ENCODE peak calls at places on chromosomes 12 and 14, in six cellular contexts. One of them, this sample, is unnamed.

GRCh38 chr12:3273409-3273853 is 196.3 kb downstream of the TSPAN9 start:
- DNase-seq in H1: no peak
- DNase-seq in K562: no peak
- DNase-seq in SK-N-SH: no peak
- DNase-seq in HepG2: no peak
- DNase-seq in GM12878: no peak
- DNase-seq in this sample: no peak

GRCh38 chr12:6684609-6685008 is 4.6 kb downstream of the ZNF384 start:
- DNase-seq in H1: peak
- DNase-seq in K562: peak
- DNase-seq in SK-N-SH: peak
- DNase-seq in HepG2: peak
- DNase-seq in GM12878: no peak
- DNase-seq in this sample: peak

GRCh38 chr14:92555440-92556111 is 42.0 kb downstream of the RIN3 start:
- DNase-seq in H1: no peak
- DNase-seq in K562: no peak
- DNase-seq in SK-N-SH: no peak
- DNase-seq in HepG2: no peak
- DNase-seq in GM12878: no peak
- DNase-seq in this sample: peak

GRCh38 chr14:31761325-31761724 is 200.1 kb downstream of the NUBPL start:
- DNase-seq in H1: no peak
- DNase-seq in K562: no peak
- DNase-seq in SK-N-SH: no peak
- DNase-seq in HepG2: no peak
- DNase-seq in GM12878: no peak
- DNase-seq in this sample: no peak

GRCh38 chr12:14827043-14827442 is 13.1 kb upstream of the SMCO3 start:
- DNase-seq in H1: no peak
- DNase-seq in K562: no peak
- DNase-seq in SK-N-SH: no peak
- DNase-seq in HepG2: no peak
- DNase-seq in GM12878: no peak
- DNase-seq in this sample: no peak

GRCh38 chr12:88334271-88334670 is 192.2 kb downstream of the TMTC3 start:
- DNase-seq in H1: no peak
- DNase-seq in K562: no peak
- DNase-seq in SK-N-SH: no peak
- DNase-seq in HepG2: no peak
- DNase-seq in GM12878: peak
- DNase-seq in this sample: no peak

GRCh38 chr14:68692216-68692615 is 100.7 kb downstream of the ZFP36L1 start:
- DNase-seq in H1: no peak
- DNase-seq in K562: no peak
- DNase-seq in SK-N-SH: no peak
- DNase-seq in HepG2: no peak
- DNase-seq in GM12878: no peak
- DNase-seq in this sample: no peak

GRCh38 chr12:31226639-31227038 is 99.3 kb downstream of the SINHCAF start:
- DNase-seq in H1: no peak
- DNase-seq in K562: no peak
- DNase-seq in SK-N-SH: peak
- DNase-seq in HepG2: no peak
- DNase-seq in GM12878: no peak
- DNase-seq in this sample: no peak

GRCh38 chr14:104865069-104865630 is at the start of gene CEP170B:
- DNase-seq in H1: no peak
- DNase-seq in K562: peak
- DNase-seq in SK-N-SH: peak
- DNase-seq in HepG2: no peak
- DNase-seq in GM12878: no peak
- DNase-seq in this sample: no peak

GRCh38 chr12:109928058-109928656 is 28.1 kb downstream of the TCHP start:
- DNase-seq in H1: no peak
- DNase-seq in K562: no peak
- DNase-seq in SK-N-SH: no peak
- DNase-seq in HepG2: no peak
- DNase-seq in GM12878: no peak
- DNase-seq in this sample: no peak

GRCh38 chr14:69261761-69262331 is 1.9 kb downstream of the GALNT16 start:
- DNase-seq in H1: peak
- DNase-seq in K562: no peak
- DNase-seq in SK-N-SH: peak
- DNase-seq in HepG2: peak
- DNase-seq in GM12878: no peak
- DNase-seq in this sample: no peak

GRCh38 chr12:6272300-6273208 is 37.9 kb upstream of the PLEKHG6 start:
- DNase-seq in H1: no peak
- DNase-seq in K562: no peak
- DNase-seq in SK-N-SH: no peak
- DNase-seq in HepG2: no peak
- DNase-seq in GM12878: no peak
- DNase-seq in this sample: no peak

GRCh38 chr12:10847701-10848100 is 1.6 kb downstream of the PRR4 start:
- DNase-seq in H1: no peak
- DNase-seq in K562: no peak
- DNase-seq in SK-N-SH: no peak
- DNase-seq in HepG2: no peak
- DNase-seq in GM12878: no peak
- DNase-seq in this sample: no peak

GRCh38 chr12:88665051-88665450 is 84.8 kb upstream of the KITLG start:
- DNase-seq in H1: no peak
- DNase-seq in K562: no peak
- DNase-seq in SK-N-SH: no peak
- DNase-seq in HepG2: no peak
- DNase-seq in GM12878: no peak
- DNase-seq in this sample: no peak

GRCh38 chr12:109291531-109292341 is 17.3 kb downstream of the FOXN4 start:
- DNase-seq in H1: peak
- DNase-seq in K562: no peak
- DNase-seq in SK-N-SH: peak
- DNase-seq in HepG2: no peak
- DNase-seq in GM12878: no peak
- DNase-seq in this sample: no peak

GRCh38 chr14:22500525-22500924 is 88.5 kb downstream of the DAD1 start:
- DNase-seq in H1: no peak
- DNase-seq in K562: no peak
- DNase-seq in SK-N-SH: no peak
- DNase-seq in HepG2: no peak
- DNase-seq in GM12878: no peak
- DNase-seq in this sample: no peak

GRCh38 chr12:111636209-111636928 is 37.3 kb upstream of the ATXN2 start:
- DNase-seq in H1: peak
- DNase-seq in K562: peak
- DNase-seq in SK-N-SH: peak
- DNase-seq in HepG2: peak
- DNase-seq in GM12878: no peak
- DNase-seq in this sample: no peak

GRCh38 chr12:9925746-9926393 is 6.3 kb downstream of the CLEC2A start:
- DNase-seq in H1: no peak
- DNase-seq in K562: peak
- DNase-seq in SK-N-SH: peak
- DNase-seq in HepG2: peak
- DNase-seq in GM12878: no peak
- DNase-seq in this sample: peak

GRCh38 chr12:124233041-124233836 is 61.7 kb upstream of the RFLNA start:
- DNase-seq in H1: no peak
- DNase-seq in K562: no peak
- DNase-seq in SK-N-SH: no peak
- DNase-seq in HepG2: no peak
- DNase-seq in GM12878: no peak
- DNase-seq in this sample: no peak

GRCh38 chr14:35826218-35826951 is at the start of gene BRMS1L:
- DNase-seq in H1: peak
- DNase-seq in K562: peak
- DNase-seq in SK-N-SH: peak
- DNase-seq in HepG2: peak
- DNase-seq in GM12878: peak
- DNase-seq in this sample: peak

GRCh38 chr14:35825968-35826217 is 245 bp upstream of the BRMS1L start:
- DNase-seq in H1: no peak
- DNase-seq in K562: no peak
- DNase-seq in SK-N-SH: no peak
- DNase-seq in HepG2: no peak
- DNase-seq in GM12878: no peak
- DNase-seq in this sample: no peak

GRCh38 chr14:35829449-35829848 is 3.3 kb downstream of the BRMS1L start:
- DNase-seq in H1: no peak
- DNase-seq in K562: no peak
- DNase-seq in SK-N-SH: no peak
- DNase-seq in HepG2: no peak
- DNase-seq in GM12878: no peak
- DNase-seq in this sample: no peak

GRCh38 chr14:35827678-35828472 is 1.7 kb downstream of the BRMS1L start:
- DNase-seq in H1: no peak
- DNase-seq in K562: no peak
- DNase-seq in SK-N-SH: no peak
- DNase-seq in HepG2: no peak
- DNase-seq in GM12878: no peak
- DNase-seq in this sample: no peak

GRCh38 chr14:35826952-35827416 is 846 bp downstream of the BRMS1L start:
- DNase-seq in H1: no peak
- DNase-seq in K562: no peak
- DNase-seq in SK-N-SH: no peak
- DNase-seq in HepG2: no peak
- DNase-seq in GM12878: no peak
- DNase-seq in this sample: no peak
- H3K27ac ChIP-seq in H1: peak
- H3K27ac ChIP-seq in K562: no peak
- H3K27ac ChIP-seq in SK-N-SH: peak
- H3K27ac ChIP-seq in HepG2: peak
- H3K27ac ChIP-seq in GM12878: peak
- H3K27ac ChIP-seq in this sample: no peak

DNA sequence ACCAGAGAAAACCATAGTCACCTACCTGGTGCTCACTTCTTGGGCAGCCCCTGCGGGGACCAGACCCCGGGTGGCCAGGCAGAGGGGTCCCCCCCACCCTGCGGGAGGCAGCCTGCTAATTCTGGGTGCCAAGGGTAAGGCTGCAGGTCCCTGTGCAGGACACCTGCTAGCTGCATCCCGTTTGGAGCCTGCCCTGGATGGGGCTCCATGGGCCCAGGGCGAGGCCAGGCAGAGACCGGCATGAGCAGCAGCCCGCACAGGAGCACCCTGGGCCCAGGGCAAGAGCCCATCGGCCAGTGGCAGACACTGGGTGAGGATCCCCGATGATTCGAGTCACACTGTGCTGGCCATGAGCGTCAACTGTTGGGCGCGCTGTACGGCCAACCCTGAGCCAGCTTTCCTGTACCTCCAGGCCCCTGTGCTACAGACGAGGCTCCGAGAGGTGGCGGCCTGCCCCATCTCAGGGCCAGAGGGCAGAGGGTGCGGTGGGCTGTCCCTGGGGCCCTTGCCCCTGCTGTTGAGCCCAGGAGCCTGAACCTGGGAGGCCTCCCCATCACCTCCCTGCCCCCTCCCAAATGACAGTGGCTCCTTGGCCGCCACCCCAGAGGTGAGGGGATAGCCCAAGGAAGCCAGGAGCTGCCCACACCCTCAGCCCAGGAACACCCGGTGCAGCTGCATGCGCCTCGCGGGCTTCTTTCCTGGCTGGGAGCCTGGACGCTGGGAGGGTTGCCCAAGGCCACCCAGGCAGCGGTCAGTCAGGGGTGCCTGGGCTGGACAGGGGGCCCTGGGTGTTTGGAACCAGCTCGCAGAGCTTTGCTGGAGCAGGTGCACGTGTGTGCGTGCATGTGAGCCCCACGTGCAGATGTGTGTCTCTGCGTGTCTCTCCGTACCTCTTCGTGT is 47.7 kb downstream of the CYP46A1 start:
- DNase-seq in H1: no peak
- DNase-seq in K562: no peak
- DNase-seq in SK-N-SH: no peak
- DNase-seq in HepG2: no peak
- DNase-seq in GM12878: no peak
- DNase-seq in this sample: no peak
- TF ChIP-seq GABPA in H1: no peak
- TF ChIP-seq GABPA in K562: no peak
- TF ChIP-seq GABPA in SK-N-SH: no peak
- TF ChIP-seq GABPA in HepG2: no peak
- TF ChIP-seq GABPA in GM12878: no peak
- TF ChIP-seq GABPA in this sample: no peak

GRCh38 chr14:50343424-50343823 is 31.3 kb downstream of the DMAC2L start:
- DNase-seq in H1: no peak
- DNase-seq in K562: no peak
- DNase-seq in SK-N-SH: no peak
- DNase-seq in HepG2: no peak
- DNase-seq in GM12878: no peak
- DNase-seq in this sample: no peak

GRCh38 chr14:50340045-50340444 is 27.9 kb downstream of the DMAC2L start:
- DNase-seq in H1: no peak
- DNase-seq in K562: no peak
- DNase-seq in SK-N-SH: no peak
- DNase-seq in HepG2: no peak
- DNase-seq in GM12878: no peak
- DNase-seq in this sample: no peak

GRCh38 chr14:50344116-50344775 is 32.1 kb downstream of the DMAC2L start:
- DNase-seq in H1: no peak
- DNase-seq in K562: no peak
- DNase-seq in SK-N-SH: no peak
- DNase-seq in HepG2: no peak
- DNase-seq in GM12878: peak
- DNase-seq in this sample: no peak

GRCh38 chr14:50340945-50341344 is 28.8 kb downstream of the DMAC2L start:
- DNase-seq in H1: no peak
- DNase-seq in K562: no peak
- DNase-seq in SK-N-SH: peak
- DNase-seq in HepG2: no peak
- DNase-seq in GM12878: no peak
- DNase-seq in this sample: no peak

GRCh38 chr14:50342211-50343080 is 30.3 kb downstream of the DMAC2L start:
- DNase-seq in H1: no peak
- DNase-seq in K562: peak
- DNase-seq in SK-N-SH: peak
- DNase-seq in HepG2: peak
- DNase-seq in GM12878: no peak
- DNase-seq in this sample: no peak
- H3K27ac ChIP-seq in H1: peak
- H3K27ac ChIP-seq in K562: peak
- H3K27ac ChIP-seq in SK-N-SH: peak
- H3K27ac ChIP-seq in HepG2: no peak
- H3K27ac ChIP-seq in GM12878: no peak
- H3K27ac ChIP-seq in this sample: no peak

GRCh38 chr14:100375963-100376735 is 53.0 kb downstream of the SLC25A47 start:
- DNase-seq in H1: peak
- DNase-seq in K562: peak
- DNase-seq in SK-N-SH: peak
- DNase-seq in HepG2: peak
- DNase-seq in GM12878: peak
- DNase-seq in this sample: peak

GRCh38 chr14:100374891-100375272 is 51.7 kb downstream of the SLC25A47 start:
- DNase-seq in H1: no peak
- DNase-seq in K562: no peak
- DNase-seq in SK-N-SH: no peak
- DNase-seq in HepG2: no peak
- DNase-seq in GM12878: no peak
- DNase-seq in this sample: no peak

GRCh38 chr14:100375273-100375962 is 52.3 kb downstream of the SLC25A47 start:
- DNase-seq in H1: no peak
- DNase-seq in K562: peak
- DNase-seq in SK-N-SH: peak
- DNase-seq in HepG2: peak
- DNase-seq in GM12878: peak
- DNase-seq in this sample: no peak

GRCh38 chr14:100374270-100374669 is 51.1 kb downstream of the SLC25A47 start:
- DNase-seq in H1: no peak
- DNase-seq in K562: no peak
- DNase-seq in SK-N-SH: no peak
- DNase-seq in HepG2: no peak
- DNase-seq in GM12878: no peak
- DNase-seq in this sample: no peak

GRCh38 chr14:100376751-100377171 is 53.6 kb downstream of the SLC25A47 start:
- DNase-seq in H1: peak
- DNase-seq in K562: no peak
- DNase-seq in SK-N-SH: no peak
- DNase-seq in HepG2: peak
- DNase-seq in GM12878: no peak
- DNase-seq in this sample: peak
- TF ChIP-seq GABPA in H1: no peak
- TF ChIP-seq GABPA in K562: no peak
- TF ChIP-seq GABPA in SK-N-SH: no peak
- TF ChIP-seq GABPA in HepG2: no peak
- TF ChIP-seq GABPA in GM12878: no peak
- TF ChIP-seq GABPA in this sample: no peak

This sample was measured in HL-60.